ENCODE peak calls at places on chromosomes 11 and 22, in nine cellular contexts. S is suprapubic skin, O is prostate gland, D is stomach, N is H1, R is esophagus muscularis mucosa, Y is breast epithelium, J is sigmoid colon, A is K562. M is an unnamed sample.

GRCh38 chr22:29209624-29209929 is 3.9 kb downstream of the EMID1 start:
- DNase-seq in S (no peak), O (no peak), D (no peak), N (no peak), R (no peak), Y (no peak), J (no peak), A (no peak), M (no peak)

GRCh38 chr11:93784935-93785360 is 866 bp downstream of the MED17 start:
- DNase-seq in S (no peak), O (no peak), D (no peak), N (no peak), R (no peak), Y (no peak), J (no peak), A (peak; percentile 23), M (no peak)

GRCh38 chr11:33735426-33736147 is 636 bp downstream of the CD59 start:
- DNase-seq in S (peak; percentile 81), O (peak; percentile 30), D (peak; percentile 50), N (no peak), R (no peak), Y (peak; percentile 25), J (no peak), A (no peak), M (peak; percentile 50)

GRCh38 chr11:128448487-128448886 is 138.9 kb downstream of the ETS1 start:
- DNase-seq in S (no peak), O (no peak), D (peak; percentile 76), N (peak; percentile 25), R (no peak), Y (peak; percentile 76), J (no peak), A (no peak), M (no peak)

GRCh38 chr22:26526165-26526564 is 13.9 kb upstream of the TFIP11 start:
- DNase-seq in S (no peak), O (no peak), D (no peak), N (no peak), R (no peak), Y (no peak), J (no peak), A (no peak), M (no peak)

GRCh38 chr11:28581286-28582242 is 473.4 kb downstream of the METTL15 start:
- DNase-seq in S (no peak), O (no peak), D (no peak), N (no peak), R (no peak), Y (no peak), J (no peak), A (no peak), M (no peak)

GRCh38 chr11:33987975-33988580 is 63.5 kb upstream of the CAPRIN1 start:
- DNase-seq in S (no peak), O (peak; percentile 54), D (peak; percentile 73), N (no peak), R (no peak), Y (peak; percentile 35), J (peak; percentile 80), A (peak; percentile 69), M (peak; percentile 40)

GRCh38 chr11:67996622-67997459 is 7.1 kb downstream of the UNC93B1 start:
- DNase-seq in S (peak; percentile 86), O (no peak), D (peak; percentile 85), N (peak; percentile 85), R (no peak), Y (no peak), J (no peak), A (peak; percentile 94), M (peak; percentile 40)

GRCh38 chr22:50713571-50714056 is 24.4 kb upstream of the ACR start:
- DNase-seq in S (no peak), O (no peak), D (no peak), N (no peak), R (no peak), Y (peak; percentile 52), J (peak; percentile 62), A (no peak), M (no peak)

GRCh38 chr11:71070490-71071455 is 181.6 kb downstream of the SHANK2 start:
- DNase-seq in S (no peak), O (no peak), D (no peak), N (no peak), R (no peak), Y (no peak), J (no peak), A (no peak), M (no peak)

GRCh38 chr22:47355388-47355725 is 592.9 kb downstream of the TBC1D22A start:
- DNase-seq in S (peak; percentile 43), O (no peak), D (no peak), N (no peak), R (no peak), Y (no peak), J (no peak), A (no peak), M (no peak)

GRCh38 chr22:23302171-23303002 is 122.1 kb downstream of the BCR start:
- DNase-seq in S (no peak), O (no peak), D (no peak), N (no peak), R (no peak), Y (no peak), J (no peak), A (peak; percentile 27), M (no peak)

GRCh38 chr11:96050435-96051182 is 126.7 kb upstream of the MTMR2 start:
- DNase-seq in S (no peak), O (no peak), D (no peak), N (no peak), R (no peak), Y (no peak), J (no peak), A (no peak), M (no peak)

GRCh38 chr11:29129850-29130249 is 887.0 kb downstream of the KCNA4 start:
- DNase-seq in S (no peak), O (no peak), D (no peak), N (no peak), R (no peak), Y (no peak), J (no peak), A (no peak), M (no peak)

GRCh38 chr11:876550-876949 is 33.9 kb downstream of the TSPAN4 start:
- DNase-seq in S (no peak), O (no peak), D (no peak), N (no peak), R (no peak), Y (no peak), J (no peak), A (no peak), M (no peak)

DNA sequence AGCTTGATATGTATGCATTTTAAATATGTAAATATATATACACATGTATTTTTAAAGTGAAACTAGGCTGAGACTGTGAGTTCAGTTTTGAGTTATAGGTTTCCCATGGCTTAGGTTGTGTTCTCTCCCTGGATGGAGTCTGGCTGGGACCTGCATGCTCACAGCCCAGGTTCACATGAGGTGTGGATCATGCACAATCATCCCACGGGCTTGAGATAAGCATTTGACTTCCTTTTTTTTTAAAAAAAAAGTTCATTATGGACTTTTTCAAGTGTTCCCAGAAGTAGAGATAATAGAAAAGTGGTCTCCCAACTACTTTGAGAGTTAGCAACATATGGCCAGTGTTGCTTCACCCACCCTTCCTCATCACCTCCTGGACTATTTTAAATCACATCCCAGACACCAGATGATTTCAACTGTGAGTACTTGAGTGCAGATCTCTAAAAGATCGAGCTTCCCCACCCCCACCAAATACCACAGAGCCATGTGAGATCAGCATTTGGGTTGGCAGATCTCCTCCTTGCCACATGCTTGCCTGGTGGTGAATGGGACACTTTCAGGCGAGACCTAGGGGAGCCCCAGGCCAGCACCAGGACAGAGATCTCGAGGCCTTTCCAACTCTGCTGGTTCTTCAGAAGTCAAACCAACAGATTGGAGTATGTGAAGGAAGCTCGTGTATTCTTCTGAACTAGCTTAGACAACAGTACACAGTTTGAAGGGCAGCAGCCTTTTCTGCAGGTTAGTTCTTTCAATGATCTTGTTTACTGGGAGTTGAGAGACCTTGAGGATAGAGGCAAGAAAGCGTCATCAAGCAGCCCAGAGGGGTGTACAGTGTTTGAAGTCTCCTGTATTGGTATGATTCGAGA is 15.9 kb downstream of the MED15 start:
- DNase-seq in S (no peak), O (no peak), D (no peak), N (no peak), R (no peak), Y (no peak), J (no peak), A (peak; percentile 76), M (no peak)
- TF ChIP-seq POLR2AphosphoS5 in S (no peak), O (no peak), D (no peak), N (no peak), R (no peak), Y (no peak), J (no peak), A (peak; percentile 46), M (no peak)

DNA sequence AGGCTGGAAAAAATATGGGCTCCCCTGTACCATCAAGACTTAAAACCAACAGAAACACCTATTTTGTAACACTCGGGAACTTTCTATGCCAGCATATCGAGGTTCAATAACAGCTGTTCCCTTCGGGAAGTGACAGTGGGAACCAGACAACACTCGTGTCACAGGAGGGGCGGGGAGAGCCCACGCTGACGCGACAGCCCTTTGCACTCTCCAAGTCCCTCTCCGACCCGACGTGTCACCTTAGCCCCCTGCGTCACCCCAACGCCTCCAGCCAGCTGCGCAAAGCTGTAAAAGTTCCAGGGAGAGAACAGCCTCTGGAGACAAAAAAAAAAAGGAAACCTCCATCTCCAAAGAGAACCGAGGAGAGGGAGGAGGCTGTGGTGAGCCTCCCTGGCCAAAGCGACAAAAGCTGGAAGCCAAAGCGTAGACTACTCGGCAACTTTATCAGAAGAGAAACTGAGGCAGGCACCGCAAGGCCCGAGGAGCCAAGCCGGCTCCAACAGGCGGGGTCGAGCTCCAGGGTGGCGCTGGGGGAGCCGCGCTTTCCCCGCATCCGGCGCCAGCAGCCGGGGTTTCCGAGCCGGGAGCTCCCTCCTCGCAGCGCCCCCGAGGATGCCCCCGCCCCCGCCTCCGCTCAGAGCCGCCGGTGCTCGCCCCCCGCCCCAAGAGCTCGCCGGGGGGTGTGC is 751 bp downstream of the ARFGAP3 start:
- DNase-seq in S (no peak), O (peak; percentile 40), D (peak; percentile 52), N (no peak), R (no peak), Y (peak; percentile 41), J (peak; percentile 82), A (no peak), M (peak; percentile 60)
- TF ChIP-seq POLR2A in S (no peak), O (peak; percentile 41), D (no peak), N (no peak), R (peak; percentile 26), Y (no peak), J (no peak), A (no peak), M (no peak)

DNA sequence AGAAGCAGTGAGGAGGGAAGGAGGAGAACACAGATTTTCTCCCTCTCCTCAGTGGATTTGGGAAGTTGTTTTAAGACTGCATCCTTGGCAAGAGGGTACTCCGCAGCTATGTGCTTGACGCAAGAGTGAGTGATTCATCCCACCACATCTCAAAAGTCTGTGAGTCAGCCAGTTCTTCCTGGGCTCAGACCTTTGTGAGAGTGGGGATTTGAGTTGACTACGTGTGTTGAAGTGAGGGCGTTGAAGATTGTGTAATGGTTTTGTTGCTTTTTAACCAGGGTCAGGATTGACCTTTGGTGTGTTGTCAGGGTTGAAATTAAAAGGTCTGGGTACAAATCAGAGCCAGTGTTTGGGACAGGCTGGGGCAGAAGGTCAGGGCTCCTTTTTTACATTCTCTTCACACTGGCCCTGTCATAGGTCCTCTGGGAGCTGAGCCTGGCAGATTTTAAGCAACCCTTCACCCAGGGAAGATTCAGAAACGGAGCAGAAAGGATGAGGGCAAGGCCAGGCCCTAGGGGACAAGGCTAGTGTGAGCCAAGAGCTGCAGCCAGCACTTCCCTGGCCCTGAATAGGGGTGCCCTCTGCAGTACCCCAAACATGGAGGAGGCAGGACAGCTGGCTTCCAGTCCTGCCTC is 4.2 kb upstream of the C11orf86 start:
- DNase-seq in S (no peak), O (no peak), D (no peak), N (no peak), R (no peak), Y (peak; percentile 55), J (peak; percentile 77), A (no peak), M (no peak)
- TF ChIP-seq POLR2AphosphoS5 in S (peak; percentile 68), O (no peak), D (no peak), N (no peak), R (peak; percentile 48), Y (peak; percentile 67), J (no peak), A (no peak), M (no peak)

GRCh38 chr22:31091106-31091975 is 10.2 kb downstream of the SMTN start:
- DNase-seq in S (no peak), O (no peak), D (no peak), N (no peak), R (no peak), Y (no peak), J (peak; percentile 98), A (no peak), M (peak; percentile 7)
- TF ChIP-seq POLR2A in S (no peak), O (no peak), D (no peak), N (no peak), R (no peak), Y (no peak), J (peak; percentile 95), A (no peak), M (no peak)

M was measured in GM12892.